ENCODE peak calls at places on chromosomes 13 and 19, in five cellular contexts. One of them, this sample, is unnamed.

GRCh38 chr13:35856721-35857346 is 274.3 kb downstream of the DCLK1 start:
- DNase-seq in SK-N-SH: no peak
- DNase-seq in K562: no peak
- DNase-seq in GM12878: no peak
- DNase-seq in HepG2: no peak
- DNase-seq in this sample: no peak

GRCh38 chr13:41224113-41225110 is 30.0 kb upstream of the KBTBD7 start:
- DNase-seq in SK-N-SH: no peak
- DNase-seq in K562: no peak
- DNase-seq in GM12878: no peak
- DNase-seq in HepG2: no peak
- DNase-seq in this sample: no peak

GRCh38 chr19:18280247-18281081 is 958 bp downstream of the JUND start:
- DNase-seq in SK-N-SH: peak; percentile 85
- DNase-seq in K562: peak; percentile 88
- DNase-seq in GM12878: no peak
- DNase-seq in HepG2: peak; percentile 52
- DNase-seq in this sample: peak; percentile 70

GRCh38 chr13:27428160-27428559 is 3.7 kb downstream of the GTF3A start:
- DNase-seq in SK-N-SH: no peak
- DNase-seq in K562: peak; percentile 36
- DNase-seq in GM12878: no peak
- DNase-seq in HepG2: no peak
- DNase-seq in this sample: no peak

GRCh38 chr19:7544626-7545025 is 9.1 kb downstream of the PNPLA6 start:
- DNase-seq in SK-N-SH: no peak
- DNase-seq in K562: no peak
- DNase-seq in GM12878: no peak
- DNase-seq in HepG2: no peak
- DNase-seq in this sample: peak; percentile 47

GRCh38 chr13:46698015-46698414 is 98.9 kb downstream of the ESD start:
- DNase-seq in SK-N-SH: no peak
- DNase-seq in K562: no peak
- DNase-seq in GM12878: no peak
- DNase-seq in HepG2: no peak
- DNase-seq in this sample: no peak

GRCh38 chr19:1853295-1854031 is 5.2 kb upstream of the REXO1 start:
- DNase-seq in SK-N-SH: peak; percentile 85
- DNase-seq in K562: peak; percentile 61
- DNase-seq in GM12878: peak; percentile 43
- DNase-seq in HepG2: peak; percentile 76
- DNase-seq in this sample: peak; percentile 94

GRCh38 chr13:31793246-31793645 is 53.9 kb downstream of the RXFP2 start:
- DNase-seq in SK-N-SH: no peak
- DNase-seq in K562: no peak
- DNase-seq in GM12878: no peak
- DNase-seq in HepG2: no peak
- DNase-seq in this sample: no peak

GRCh38 chr13:114145256-114145655 is 12.8 kb upstream of the RASA3 start:
- DNase-seq in SK-N-SH: peak; percentile 40
- DNase-seq in K562: no peak
- DNase-seq in GM12878: no peak
- DNase-seq in HepG2: no peak
- DNase-seq in this sample: no peak

GRCh38 chr13:27043013-27043412 is 128.6 kb downstream of the USP12 start:
- DNase-seq in SK-N-SH: peak; percentile 49
- DNase-seq in K562: no peak
- DNase-seq in GM12878: no peak
- DNase-seq in HepG2: peak; percentile 24
- DNase-seq in this sample: no peak

GRCh38 chr19:38319421-38320258 is at the start of gene KCNK6:
- DNase-seq in SK-N-SH: peak; percentile 72
- DNase-seq in K562: no peak
- DNase-seq in GM12878: no peak
- DNase-seq in HepG2: no peak
- DNase-seq in this sample: peak; percentile 74

GRCh38 chr13:30581582-30581981 is 36.1 kb upstream of the USPL1 start:
- DNase-seq in SK-N-SH: no peak
- DNase-seq in K562: no peak
- DNase-seq in GM12878: no peak
- DNase-seq in HepG2: peak; percentile 8
- DNase-seq in this sample: no peak

GRCh38 chr19:3652422-3652821 is 25.8 kb upstream of the CACTIN start:
- DNase-seq in SK-N-SH: no peak
- DNase-seq in K562: no peak
- DNase-seq in GM12878: no peak
- DNase-seq in HepG2: no peak
- DNase-seq in this sample: no peak

GRCh38 chr13:79779761-79780160 is 298.8 kb downstream of the NDFIP2 start:
- DNase-seq in SK-N-SH: no peak
- DNase-seq in K562: no peak
- DNase-seq in GM12878: no peak
- DNase-seq in HepG2: peak; percentile 12
- DNase-seq in this sample: peak; percentile 41

GRCh38 chr13:31765441-31765840 is 26.1 kb downstream of the RXFP2 start:
- DNase-seq in SK-N-SH: no peak
- DNase-seq in K562: no peak
- DNase-seq in GM12878: no peak
- DNase-seq in HepG2: no peak
- DNase-seq in this sample: no peak

GRCh38 chr13:98547455-98547854 is 29.5 kb downstream of the STK24 start:
- DNase-seq in SK-N-SH: no peak
- DNase-seq in K562: no peak
- DNase-seq in GM12878: no peak
- DNase-seq in HepG2: no peak
- DNase-seq in this sample: no peak

GRCh38 chr13:112455476-112456059 is 79.4 kb downstream of the SPACA7 start:
- DNase-seq in SK-N-SH: no peak
- DNase-seq in K562: no peak
- DNase-seq in GM12878: no peak
- DNase-seq in HepG2: no peak
- DNase-seq in this sample: no peak

GRCh38 chr19:35639321-35639639 is 2.3 kb upstream of the ETV2 start:
- DNase-seq in SK-N-SH: no peak
- DNase-seq in K562: no peak
- DNase-seq in GM12878: no peak
- DNase-seq in HepG2: no peak
- DNase-seq in this sample: no peak
- TF ChIP-seq GABPA in SK-N-SH: no peak
- TF ChIP-seq GABPA in K562: no peak
- TF ChIP-seq GABPA in GM12878: no peak
- TF ChIP-seq GABPA in HepG2: no peak
- TF ChIP-seq GABPA in this sample: no peak

GRCh38 chr19:28706693-28707092 is 506.3 kb downstream of the UQCRFS1 start:
- DNase-seq in SK-N-SH: no peak
- DNase-seq in K562: no peak
- DNase-seq in GM12878: no peak
- DNase-seq in HepG2: no peak
- DNase-seq in this sample: no peak

GRCh38 chr19:28711401-28711800 is 501.6 kb downstream of the UQCRFS1 start:
- DNase-seq in SK-N-SH: no peak
- DNase-seq in K562: no peak
- DNase-seq in GM12878: no peak
- DNase-seq in HepG2: no peak
- DNase-seq in this sample: no peak

GRCh38 chr19:28705008-28705407 is 507.9 kb downstream of the UQCRFS1 start:
- DNase-seq in SK-N-SH: no peak
- DNase-seq in K562: peak; percentile 19
- DNase-seq in GM12878: no peak
- DNase-seq in HepG2: peak; percentile 21
- DNase-seq in this sample: no peak

GRCh38 chr19:28715157-28715556 is 497.8 kb downstream of the UQCRFS1 start:
- DNase-seq in SK-N-SH: no peak
- DNase-seq in K562: no peak
- DNase-seq in GM12878: no peak
- DNase-seq in HepG2: no peak
- DNase-seq in this sample: no peak

GRCh38 chr19:28710278-28710677 is 502.7 kb downstream of the UQCRFS1 start:
- DNase-seq in SK-N-SH: peak; percentile 24
- DNase-seq in K562: peak; percentile 54
- DNase-seq in GM12878: peak; percentile 3
- DNase-seq in HepG2: peak; percentile 43
- DNase-seq in this sample: peak; percentile 14
- TF ChIP-seq REST in SK-N-SH: no peak
- TF ChIP-seq REST in K562: no peak
- TF ChIP-seq REST in GM12878: no peak
- TF ChIP-seq REST in HepG2: no peak
- TF ChIP-seq REST in this sample: no peak

GRCh38 chr13:36862722-36863121 is 43.7 kb downstream of the RFXAP start:
- DNase-seq in SK-N-SH: no peak
- DNase-seq in K562: no peak
- DNase-seq in GM12878: no peak
- DNase-seq in HepG2: no peak
- DNase-seq in this sample: no peak
- TF ChIP-seq GABPA in SK-N-SH: no peak
- TF ChIP-seq GABPA in K562: no peak
- TF ChIP-seq GABPA in GM12878: no peak
- TF ChIP-seq GABPA in HepG2: no peak
- TF ChIP-seq GABPA in this sample: no peak

GRCh38 chr13:20610006-20610405 is 43.0 kb downstream of the IFT88 start:
- DNase-seq in SK-N-SH: no peak
- DNase-seq in K562: no peak
- DNase-seq in GM12878: no peak
- DNase-seq in HepG2: no peak
- DNase-seq in this sample: no peak
- TF ChIP-seq REST in SK-N-SH: no peak
- TF ChIP-seq REST in K562: no peak
- TF ChIP-seq REST in GM12878: no peak
- TF ChIP-seq REST in HepG2: no peak
- TF ChIP-seq REST in this sample: no peak

GRCh38 chr13:110629735-110630134 is 14.4 kb downstream of the NAXD start:
- DNase-seq in SK-N-SH: no peak
- DNase-seq in K562: no peak
- DNase-seq in GM12878: no peak
- DNase-seq in HepG2: no peak
- DNase-seq in this sample: no peak
- TF ChIP-seq GABPA in SK-N-SH: no peak
- TF ChIP-seq GABPA in K562: no peak
- TF ChIP-seq GABPA in GM12878: no peak
- TF ChIP-seq GABPA in HepG2: no peak
- TF ChIP-seq GABPA in this sample: no peak

GRCh38 chr13:49441312-49441711 is 2.6 kb downstream of the CAB39L start:
- DNase-seq in SK-N-SH: no peak
- DNase-seq in K562: no peak
- DNase-seq in GM12878: no peak
- DNase-seq in HepG2: no peak
- DNase-seq in this sample: no peak

GRCh38 chr13:49439609-49440008 is 4.3 kb downstream of the CAB39L start:
- DNase-seq in SK-N-SH: no peak
- DNase-seq in K562: no peak
- DNase-seq in GM12878: no peak
- DNase-seq in HepG2: no peak
- DNase-seq in this sample: no peak

GRCh38 chr13:49443689-49444516 is at the start of the genes CAB39L and SETDB2:
- DNase-seq in SK-N-SH: peak; percentile 94
- DNase-seq in K562: peak; percentile 90
- DNase-seq in GM12878: peak; percentile 99
- DNase-seq in HepG2: peak; percentile 98
- DNase-seq in this sample: peak; percentile 100

GRCh38 chr13:49443327-49443688 is 556 bp downstream of the CAB39L start:
- DNase-seq in SK-N-SH: peak; percentile 42
- DNase-seq in K562: no peak
- DNase-seq in GM12878: no peak
- DNase-seq in HepG2: peak; percentile 40
- DNase-seq in this sample: no peak

DNA sequence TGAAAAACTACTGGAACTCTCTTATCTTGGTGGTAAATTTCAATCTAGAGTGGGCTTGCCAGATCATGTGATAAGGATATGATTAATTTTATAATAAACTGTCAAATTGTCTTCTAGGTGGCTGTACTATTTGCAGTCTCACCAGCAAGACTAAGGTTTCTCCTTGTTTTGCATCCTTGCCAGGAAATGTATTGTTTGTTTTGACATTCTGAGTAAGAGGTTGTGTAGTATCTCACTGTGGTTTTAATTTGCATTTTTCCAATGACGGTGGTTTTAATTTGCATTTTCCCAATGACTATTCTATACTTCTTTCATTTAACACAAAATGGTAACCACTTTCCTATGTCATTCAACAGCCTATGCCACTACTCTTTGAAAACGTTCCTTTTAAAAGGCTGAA is 2.0 kb downstream of the CAB39L start:
- DNase-seq in SK-N-SH: no peak
- DNase-seq in K562: no peak
- DNase-seq in GM12878: no peak
- DNase-seq in HepG2: no peak
- DNase-seq in this sample: no peak
- TF ChIP-seq REST in SK-N-SH: no peak
- TF ChIP-seq REST in K562: no peak
- TF ChIP-seq REST in GM12878: no peak
- TF ChIP-seq REST in HepG2: no peak
- TF ChIP-seq REST in this sample: no peak

GRCh38 chr19:33376423-33376822 is 2.9 kb downstream of the CEBPG start:
- DNase-seq in SK-N-SH: no peak
- DNase-seq in K562: no peak
- DNase-seq in GM12878: no peak
- DNase-seq in HepG2: peak; percentile 45
- DNase-seq in this sample: no peak
- TF ChIP-seq GABPA in SK-N-SH: no peak
- TF ChIP-seq GABPA in K562: no peak
- TF ChIP-seq GABPA in GM12878: no peak
- TF ChIP-seq GABPA in HepG2: no peak
- TF ChIP-seq GABPA in this sample: no peak